ENCODE peak calls at places on chromosomes 6 and 20, in ten cellular contexts. A, I, N, J, Y, Q, R, K, W and F are unnamed samples.
A peak's percentile ranks its signal among the peaks of the same experiment; 100 is the strongest.

GRCh38 chr6:135922170-135922569 is 70.7 kb downstream of the PDE7B start:
- DNase-seq in A (peak; percentile 31), I (peak; percentile 99), N (peak; percentile 66), J (peak; percentile 98), Y (no peak), Q (peak; percentile 99), R (peak; percentile 95), K (peak; percentile 86), W (peak; percentile 91), F (peak; percentile 93)

GRCh38 chr6:139751179-139751578 is 376.7 kb upstream of the CITED2 start:
- DNase-seq in A (no peak), I (no peak), N (no peak), J (peak; percentile 84), Y (no peak), Q (no peak), R (no peak), K (no peak), W (no peak), F (peak; percentile 74)

GRCh38 chr20:37504404-37505096 is 16.5 kb upstream of the NNAT start:
- DNase-seq in A (no peak), I (peak; percentile 29), N (no peak), J (no peak), Y (no peak), Q (no peak), R (no peak), K (no peak), W (no peak), F (no peak)

GRCh38 chr6:163314791-163315404 is 99.6 kb upstream of the QKI start:
- DNase-seq in A (no peak), I (no peak), N (no peak), J (no peak), Y (no peak), Q (no peak), R (no peak), K (no peak), W (no peak), F (no peak)

GRCh38 chr6:136079701-136080565 is 170.2 kb downstream of the MTFR2 start:
- DNase-seq in A (no peak), I (no peak), N (no peak), J (no peak), Y (no peak), Q (no peak), R (peak; percentile 64), K (no peak), W (no peak), F (no peak)

GRCh38 chr20:33685328-33686007 is 717 bp downstream of the E2F1 start:
- DNase-seq in A (peak; percentile 80), I (peak; percentile 8), N (peak; percentile 92), J (no peak), Y (no peak), Q (no peak), R (no peak), K (no peak), W (no peak), F (no peak)

GRCh38 chr6:150290429-150290828 is 78.4 kb upstream of the IYD start:
- DNase-seq in A (no peak), I (peak; percentile 96), N (no peak), J (no peak), Y (no peak), Q (peak; percentile 43), R (peak; percentile 54), K (no peak), W (no peak), F (no peak)

GRCh38 chr6:104212977-104213696 is 646.6 kb downstream of the HACE1 start:
- DNase-seq in A (no peak), I (no peak), N (no peak), J (no peak), Y (no peak), Q (no peak), R (no peak), K (no peak), W (no peak), F (no peak)

DNA sequence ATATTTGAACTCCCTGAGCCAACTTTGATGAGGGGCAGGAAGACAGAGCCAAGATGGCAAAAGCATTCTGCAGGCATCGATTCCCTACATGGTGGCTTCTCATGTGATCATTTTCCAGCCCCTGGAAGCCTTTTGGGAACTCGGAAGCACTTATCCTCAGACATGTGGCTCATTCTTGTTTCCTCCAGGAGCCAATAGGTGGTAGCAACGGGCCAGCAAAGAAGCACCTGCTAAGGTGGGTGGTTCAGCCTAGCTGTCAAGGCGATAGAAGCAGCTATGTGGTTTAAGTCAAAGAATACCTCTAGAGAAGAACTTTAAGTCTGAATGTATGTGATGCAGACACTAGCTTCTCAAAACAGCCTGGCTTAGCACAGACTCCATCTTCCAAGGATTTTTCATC is 64.9 kb upstream of the PAX1 start:
- DNase-seq in A (no peak), I (peak; percentile 19), N (no peak), J (no peak), Y (no peak), Q (no peak), R (no peak), K (no peak), W (no peak), F (no peak)
- TF ChIP-seq CTCF in A (no peak), I (peak; percentile 10), N (no peak), J (no peak), Y (no peak), Q (no peak), R (no peak), K (no peak), W (no peak), F (no peak)

DNA sequence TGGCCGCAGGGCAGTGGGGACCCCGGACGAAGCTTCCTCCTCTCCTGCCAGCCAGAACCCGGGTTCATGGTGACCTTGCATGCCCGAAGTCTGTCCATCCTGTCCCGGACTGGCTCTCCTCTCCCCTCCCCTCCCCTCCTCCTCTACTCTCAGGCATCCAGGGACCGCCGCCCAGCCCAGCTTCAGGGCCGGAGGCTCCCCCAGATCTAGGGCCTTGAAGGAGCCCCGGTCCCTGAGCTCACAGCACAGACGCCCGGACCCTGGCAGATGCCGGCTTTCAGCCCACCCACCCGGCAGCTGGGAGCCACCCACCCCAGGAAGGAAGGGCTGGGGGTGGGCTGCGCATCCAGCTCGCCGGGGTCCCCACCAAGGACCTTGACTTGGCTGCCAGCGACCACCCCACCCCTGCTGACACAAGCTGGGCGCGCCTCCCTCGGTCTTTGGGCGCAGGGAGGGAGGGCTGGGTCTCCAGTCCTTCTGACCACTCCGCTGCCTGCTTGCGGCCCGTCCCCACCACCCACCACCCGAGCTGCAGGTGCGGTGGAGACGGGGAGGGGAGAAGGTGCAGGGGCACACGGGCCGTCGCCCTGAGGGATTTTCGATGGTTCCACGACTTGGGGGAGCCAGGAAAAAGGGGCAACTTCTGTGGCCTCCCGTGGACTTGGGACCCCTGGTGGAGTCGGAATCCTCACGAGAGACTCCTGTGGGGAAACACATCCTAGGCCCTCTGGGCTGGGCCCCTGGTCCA is 5.8 kb upstream of the ABHD16B start:
- DNase-seq in A (peak; percentile 61), I (no peak), N (no peak), J (no peak), Y (no peak), Q (no peak), R (no peak), K (no peak), W (no peak), F (no peak)
- H3K4me3 ChIP-seq in A (no peak overlapping the region), I (no peak overlapping the region), N (no peak overlapping the region), J (no peak overlapping the region), Y (peak overlapping the region; percentile 46), Q (no peak overlapping the region), R (no peak overlapping the region), K (peak overlapping the region; percentile 6), W (no peak overlapping the region), F (no peak overlapping the region)

GRCh38 chr6:68044264-68044663 is 590.8 kb upstream of the ADGRB3 start:
- DNase-seq in A (no peak), I (no peak), N (no peak), J (no peak), Y (no peak), Q (no peak), R (no peak), K (no peak), W (no peak), F (no peak)

GRCh38 chr6:68043122-68043398 is 592.0 kb upstream of the ADGRB3 start:
- DNase-seq in A (no peak), I (no peak), N (no peak), J (no peak), Y (no peak), Q (no peak), R (no peak), K (no peak), W (no peak), F (no peak)

GRCh38 chr6:68040780-68041179 is 594.3 kb upstream of the ADGRB3 start:
- DNase-seq in A (no peak), I (no peak), N (no peak), J (no peak), Y (no peak), Q (no peak), R (no peak), K (no peak), W (no peak), F (no peak)

GRCh38 chr6:68040312-68040778 is 594.7 kb upstream of the ADGRB3 start:
- DNase-seq in A (no peak), I (no peak), N (no peak), J (no peak), Y (no peak), Q (no peak), R (peak; percentile 24), K (no peak), W (no peak), F (no peak)

DNA sequence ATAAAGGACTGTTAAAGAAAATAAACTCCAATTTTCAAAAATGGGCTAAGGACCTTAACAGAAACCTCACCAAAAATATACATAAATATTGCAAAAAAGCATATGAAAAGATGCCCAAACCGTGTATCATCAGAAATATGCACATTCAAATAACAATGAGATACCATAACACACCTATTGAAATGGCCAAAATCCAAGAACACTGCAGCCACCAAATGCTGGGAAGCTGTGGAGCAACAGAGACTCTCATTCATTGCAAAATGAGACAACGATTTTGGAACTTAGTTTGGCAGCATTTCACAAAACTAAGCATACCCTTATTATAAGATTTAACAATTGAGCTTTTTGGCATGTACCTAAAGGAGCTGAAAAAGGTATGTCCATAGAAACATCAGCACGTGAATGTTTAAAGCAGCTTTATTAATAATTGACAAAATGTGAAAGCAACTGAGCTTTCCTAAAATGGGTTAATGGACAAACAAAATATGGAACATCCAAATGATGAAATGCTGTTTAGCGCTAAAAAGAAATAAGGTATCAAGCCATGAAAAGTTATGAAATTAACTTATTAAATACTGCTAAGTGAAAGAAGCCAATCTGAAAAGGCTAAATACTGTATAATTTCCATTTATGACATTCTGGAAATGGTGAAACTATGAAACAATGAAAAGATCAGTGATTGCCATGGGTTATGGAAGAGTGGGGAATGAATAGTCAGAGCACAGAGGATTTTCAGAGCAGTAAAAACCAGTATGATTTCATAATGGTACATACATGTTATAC is 592.6 kb upstream of the ADGRB3 start:
- DNase-seq in A (no peak), I (no peak), N (no peak), J (no peak), Y (no peak), Q (no peak), R (no peak), K (no peak), W (no peak), F (no peak)
- TF ChIP-seq CTCF in A (no peak), I (no peak), N (no peak), J (no peak), Y (no peak), Q (no peak), R (no peak), K (no peak), W (no peak), F (no peak)

GRCh38 chr6:33347816-33348215 is 30.3 kb upstream of the ZBTB22 start:
- DNase-seq in A (no peak), I (no peak), N (no peak), J (no peak), Y (no peak), Q (no peak), R (no peak), K (no peak), W (no peak), F (no peak)

GRCh38 chr6:33343953-33344611 is 26.5 kb upstream of the ZBTB22 start:
- DNase-seq in A (no peak), I (no peak), N (no peak), J (no peak), Y (no peak), Q (no peak), R (no peak), K (no peak), W (no peak), F (no peak)

GRCh38 chr6:33339193-33339592 is 21.6 kb upstream of the ZBTB22 start:
- DNase-seq in A (no peak), I (no peak), N (no peak), J (no peak), Y (no peak), Q (no peak), R (no peak), K (no peak), W (no peak), F (no peak)

GRCh38 chr6:33344771-33345697 is 27.5 kb upstream of the ZBTB22 start:
- DNase-seq in A (peak; percentile 68), I (peak; percentile 71), N (peak; percentile 38), J (peak; percentile 91), Y (peak; percentile 54), Q (peak; percentile 75), R (peak; percentile 84), K (peak; percentile 86), W (peak; percentile 39), F (peak; percentile 29)
- H3K4me3 ChIP-seq in A (no peak overlapping the region), I (no peak overlapping the region), N (no peak overlapping the region), J (no peak overlapping the region), Y (peak overlapping the region; percentile 15), Q (no peak overlapping the region), R (no peak overlapping the region), K (no peak overlapping the region), W (no peak overlapping the region), F (no peak overlapping the region)